ENCODE peak calls at places on chromosomes 6 and 20, in seven cellular contexts. J, N, X, S, Q, E and K are unnamed samples.
A peak's percentile ranks its signal among the peaks of the same experiment; 100 is the strongest.

GRCh38 chr6:157428418-157429202 is 47.6 kb downstream of the ZDHHC14 start:
- DNase-seq in S (no peak), Q (peak; percentile 18), E (no peak), N (peak; percentile 7), J (no peak), X (no peak), K (no peak)

GRCh38 chr6:89298680-89299450 is 16.2 kb downstream of the GABRR2 start:
- DNase-seq in X (no peak), S (no peak), J (peak; percentile 26), N (peak; percentile 84), E (no peak), Q (no peak), K (no peak)

GRCh38 chr6:150290429-150290828 is 78.4 kb upstream of the IYD start:
- DNase-seq in E (no peak), J (no peak), S (no peak), Q (no peak), N (peak; percentile 70), X (no peak), K (no peak)

GRCh38 chr6:4313044-4313686 is 177.8 kb upstream of the ECI2 start:
- DNase-seq in S (peak; percentile 41), J (peak; percentile 95), E (no peak), X (no peak), N (peak; percentile 92), Q (peak; percentile 46), K (no peak)

GRCh38 chr6:90127589-90127988 is 169.1 kb downstream of the BACH2 start:
- DNase-seq in N (no peak), X (no peak), E (no peak), S (no peak), J (no peak), Q (no peak), K (no peak)

GRCh38 chr20:58650181-58650775 is 805 bp upstream of the STX16 start:
- DNase-seq in X (peak; percentile 49), J (no peak), S (peak; percentile 28), Q (no peak), N (no peak), E (peak; percentile 58), K (peak; percentile 91)

GRCh38 chr6:10684618-10685017 is 9.8 kb downstream of the C6orf52 start:
- DNase-seq in N (no peak), J (no peak), E (no peak), S (no peak), Q (no peak), X (no peak), K (no peak)

GRCh38 chr6:11432091-11432490 is 105.5 kb upstream of the TMEM170B start:
- DNase-seq in Q (no peak), J (no peak), S (no peak), E (no peak), N (no peak), X (no peak), K (no peak)

GRCh38 chr6:44667226-44667625 is 279.7 kb downstream of the CDC5L start:
- DNase-seq in X (no peak), S (no peak), J (no peak), N (peak; percentile 77), E (peak; percentile 47), Q (no peak), K (no peak)

GRCh38 chr6:84466521-84466920 is 239.1 kb upstream of the CEP162 start:
- DNase-seq in J (peak; percentile 93), S (no peak), E (no peak), Q (peak; percentile 35), X (no peak), N (peak; percentile 7), K (no peak)

GRCh38 chr20:8414611-8415274 is 282.7 kb downstream of the PLCB1 start:
- DNase-seq in E (no peak), N (peak; percentile 78), S (no peak), Q (no peak), X (no peak), J (no peak), K (no peak)

GRCh38 chr20:57008217-57008616 is 258.2 kb downstream of the BMP7 start:
- DNase-seq in E (no peak), S (no peak), N (no peak), J (no peak), X (no peak), Q (no peak), K (no peak)

GRCh38 chr20:49024220-49024619 is 21.9 kb upstream of the CSE1L start:
- DNase-seq in S (no peak), N (no peak), X (no peak), J (no peak), E (no peak), Q (no peak), K (no peak)

GRCh38 chr20:3980260-3981131 is 34.9 kb downstream of the RNF24 start:
- DNase-seq in N (peak; percentile 73), E (no peak), Q (peak; percentile 59), S (no peak), J (peak; percentile 33), X (no peak), K (no peak)

GRCh38 chr6:107627928-107628327 is 138.0 kb downstream of the SOBP start:
- DNase-seq in N (no peak), X (no peak), J (no peak), S (no peak), Q (no peak), E (no peak), K (no peak)

GRCh38 chr20:42836339-42836738 is 353.4 kb downstream of the PTPRT start:
- DNase-seq in S (no peak), J (no peak), Q (no peak), N (no peak), X (no peak), E (no peak), K (no peak)

GRCh38 chr6:72865467-72865866 is 243.6 kb downstream of the KCNQ5 start:
- DNase-seq in J (no peak), N (peak; percentile 37), S (no peak), X (no peak), E (no peak), Q (no peak), K (no peak)

GRCh38 chr6:150153905-150154492 is 11.2 kb downstream of the PPP1R14C start:
- DNase-seq in X (no peak), N (no peak), S (no peak), Q (no peak), E (no peak), J (no peak), K (no peak)

GRCh38 chr6:90328004-90328403 is 31.4 kb upstream of the BACH2 start:
- DNase-seq in X (no peak), E (no peak), S (no peak), N (peak; percentile 39), Q (no peak), J (no peak), K (no peak)

GRCh38 chr20:31709939-31710338 is 12.7 kb downstream of the BCL2L1 start:
- DNase-seq in J (no peak), Q (no peak), N (no peak), S (no peak), X (no peak), E (no peak), K (no peak)

GRCh38 chr6:7112741-7113313 is 5.1 kb downstream of the RREB1 start:
- DNase-seq in N (no peak), E (no peak), S (peak; percentile 37), Q (no peak), J (no peak), X (peak; percentile 37), K (peak; percentile 83)

GRCh38 chr6:167840526-167841179 is 13.9 kb downstream of the AFDN start:
- DNase-seq in X (no peak), J (no peak), Q (no peak), S (no peak), N (no peak), E (no peak), K (no peak)

GRCh38 chr6:170057961-170058877 is 232.7 kb downstream of the DLL1 start:
- DNase-seq in E (peak; percentile 53), J (no peak), Q (no peak), X (peak; percentile 13), N (no peak), S (peak; percentile 11), K (peak; percentile 73)

GRCh38 chr20:2741463-2741862 is 48.9 kb downstream of the EBF4 start:
- DNase-seq in X (no peak), S (no peak), E (no peak), N (no peak), J (no peak), Q (no peak), K (no peak)
- H3K4me1 ChIP-seq in X (no peaks in the 10 kb centered on the region), S (no peaks in the 10 kb centered on the region), E (peaks cover 7% of the 10 kb centered on the region), N (no peaks in the 10 kb centered on the region), J (no peaks in the 10 kb centered on the region), Q (peaks cover 7% of the 10 kb centered on the region), K (no peaks in the 10 kb centered on the region)

GRCh38 chr6:32977953-32978324 is 9.5 kb downstream of the BRD2 start:
- DNase-seq in X (no peak), S (no peak), N (no peak), J (no peak), E (no peak), Q (no peak), K (no peak)

GRCh38 chr6:32979720-32980487 is 11.5 kb downstream of the BRD2 start:
- DNase-seq in Q (no peak), J (no peak), X (no peak), S (no peak), E (no peak), N (no peak), K (no peak)

GRCh38 chr6:32976334-32977069 is 8.1 kb downstream of the BRD2 start:
- DNase-seq in Q (no peak), E (no peak), S (no peak), X (no peak), N (no peak), J (no peak), K (no peak)

GRCh38 chr6:32975886-32976285 is 7.5 kb downstream of the BRD2 start:
- DNase-seq in N (no peak), X (no peak), E (no peak), S (no peak), J (no peak), Q (no peak), K (no peak)

GRCh38 chr6:32977272-32977952 is 9.0 kb downstream of the BRD2 start:
- DNase-seq in E (no peak), S (no peak), N (no peak), X (no peak), Q (no peak), J (no peak), K (no peak)
- TF ChIP-seq POLR2A in E (no peak), S (no peak), N (no peak), X (no peak), Q (no peak), J (no peak), K (no peak)

GRCh38 chr20:438581-439469 is 23.5 kb downstream of the TBC1D20 start:
- DNase-seq in X (peak; percentile 48), N (no peak), S (no peak), Q (no peak), E (no peak), J (peak; percentile 55), K (peak; percentile 84)
- H3K4me1 ChIP-seq in X (peaks cover 3% of the 10 kb centered on the region), N (no peaks in the 10 kb centered on the region), S (no peaks in the 10 kb centered on the region), Q (peaks cover 1% of the 10 kb centered on the region), E (peaks cover 9% of the 10 kb centered on the region), J (peaks cover 16% of the 10 kb centered on the region), K (peaks cover 55% of the 10 kb centered on the region)

DNA sequence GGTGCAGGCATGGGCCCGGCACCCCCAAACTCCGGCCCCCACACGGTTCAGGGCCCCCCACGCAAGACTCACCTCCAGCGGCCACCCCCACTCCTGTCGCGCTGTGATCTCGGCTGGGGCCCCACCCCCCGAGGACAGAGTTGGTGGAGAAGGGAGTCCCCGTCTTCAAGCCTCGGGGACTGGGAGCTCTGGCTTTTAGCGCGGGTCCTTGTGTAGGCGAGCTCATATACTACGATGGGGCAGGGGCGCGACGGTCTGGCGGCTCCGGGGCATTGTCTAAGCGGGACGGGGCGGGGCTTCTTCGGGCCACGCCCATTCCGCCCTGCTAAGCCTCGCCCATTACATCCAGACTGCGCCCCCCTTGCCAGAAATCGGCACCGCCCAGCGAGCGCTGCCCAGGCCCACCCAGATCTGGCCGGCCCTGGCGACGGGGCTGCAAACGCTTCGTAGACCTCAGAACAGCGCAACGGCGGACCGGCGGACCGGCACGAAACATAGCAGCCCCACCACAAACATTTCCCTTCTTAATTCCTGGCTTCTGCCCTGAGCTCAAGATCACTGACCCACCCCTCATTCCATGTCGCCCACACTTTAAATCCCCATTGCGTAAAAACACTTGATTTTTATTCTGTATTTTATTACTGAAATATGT is 1.0 kb upstream of the DDAH2 start:
- DNase-seq in Q (peak; percentile 53), N (peak; percentile 85), X (peak; percentile 94), J (peak; percentile 94), E (peak; percentile 96), S (peak; percentile 68), K (peak; percentile 94)
- TF ChIP-seq POLR2A in Q (no peak), N (no peak), X (peak; percentile 61), J (peak; percentile 97), E (peak; percentile 59), S (peak; percentile 36), K (no peak)